ENCODE peak calls at places on chromosomes 4 and X, in four cellular contexts. F is HCT116, T is K562, W is HepG2. C is an unnamed sample.

GRCh38 chrX:153158319-153158718 is 20.8 kb upstream of the MAGEA1 start:
- DNase-seq in F (no peak), T (no peak), W (no peak), C (no peak)

GRCh38 chr4:144663852-144664488 is 18.0 kb downstream of the HHIP start:
- DNase-seq in F (no peak), T (no peak), W (no peak), C (no peak)

GRCh38 chr4:89254847-89255246 is 52.8 kb downstream of the GPRIN3 start:
- DNase-seq in F (peak), T (peak), W (peak), C (no peak)

GRCh38 chr4:94545296-94545695 is 93.6 kb downstream of the PDLIM5 start:
- DNase-seq in F (no peak), T (no peak), W (peak), C (no peak)

GRCh38 chrX:22247169-22247568 is 25.5 kb upstream of the CBLL2 start:
- DNase-seq in F (no peak), T (no peak), W (no peak), C (no peak)

GRCh38 chrX:24471808-24472207 is 6.7 kb downstream of the PDK3 start:
- DNase-seq in F (no peak), T (no peak), W (no peak), C (no peak)

GRCh38 chrX:109927663-109928273 is 75.1 kb upstream of the TMEM164 start:
- DNase-seq in F (no peak), T (no peak), W (no peak), C (no peak)

GRCh38 chrX:17546356-17546755 is 171.4 kb downstream of the NHS start:
- DNase-seq in F (no peak), T (no peak), W (no peak), C (no peak)

GRCh38 chrX:153708415-153708814 is 15.8 kb downstream of the BCAP31 start:
- DNase-seq in F (no peak), T (peak), W (peak), C (no peak)

GRCh38 chr4:102589743-102590142 is 88.6 kb downstream of the NFKB1 start:
- DNase-seq in F (no peak), T (no peak), W (no peak), C (no peak)

GRCh38 chr4:38132843-38133662 is 172.9 kb downstream of the PTTG2 start:
- DNase-seq in F (no peak), T (no peak), W (peak), C (no peak)

GRCh38 chr4:98929341-98930267 is 671 bp upstream of the EIF4E start:
- DNase-seq in F (peak), T (peak), W (peak), C (peak)

GRCh38 chr4:98928505-98929340 is at the start of gene EIF4E:
- DNase-seq in F (peak), T (peak), W (peak), C (peak)

GRCh38 chr4:98935633-98936032 is 6.7 kb upstream of the EIF4E start:
- DNase-seq in F (no peak), T (no peak), W (peak), C (no peak)

GRCh38 chr4:98930311-98930865 is 1.5 kb upstream of the EIF4E start:
- DNase-seq in F (no peak), T (no peak), W (no peak), C (no peak)

GRCh38 chr4:98932539-98932938 is 3.6 kb upstream of the EIF4E start:
- DNase-seq in F (no peak), T (no peak), W (no peak), C (no peak)
- TF ChIP-seq TCF7L2 in F (no peak), T (no peak), W (no peak), C (no peak)

GRCh38 chrX:46179748-46180147 is 365.5 kb downstream of the ZNF674 start:
- DNase-seq in F (peak), T (no peak), W (no peak), C (no peak)
- TF ChIP-seq CTCF in F (no peak), T (no peak), W (no peak), C (no peak)

GRCh38 chr4:164177753-164178152 is 576.2 kb upstream of the SMIM31 start:
- DNase-seq in F (no peak), T (no peak), W (no peak), C (no peak)
- TF ChIP-seq TCF7L2 in F (no peak), T (no peak), W (no peak), C (no peak)

GRCh38 chrX:151004085-151004484 is 20.9 kb downstream of the HMGB3 start:
- DNase-seq in F (no peak), T (no peak), W (peak), C (no peak)
- TF ChIP-seq CTCF in F (peak), T (peak), W (peak), C (peak)

GRCh38 chr4:25928320-25928955 is 14.4 kb downstream of the SMIM20 start:
- DNase-seq in F (no peak), T (no peak), W (no peak), C (no peak)
- TF ChIP-seq TCF7L2 in F (no peak), T (no peak), W (no peak), C (no peak)

C was measured in Panc1.